ENCODE peak calls at places on chromosomes 5 and 9, in five cellular contexts. T is SK-N-SH, S is HepG2, Q is K562, E is GM12878. G is an unnamed sample.
A peak's percentile ranks its signal among the peaks of the same experiment; 100 is the strongest.

GRCh38 chr5:34709861-34710673 is 53.9 kb downstream of the RAI14 start:
- DNase-seq in T (no peak), S (peak; percentile 64), Q (no peak), E (no peak), G (no peak)

GRCh38 chr9:89418882-89419641 is 78.9 kb downstream of the SEMA4D start:
- DNase-seq in T (no peak), S (no peak), Q (no peak), E (no peak), G (no peak)

GRCh38 chr9:21056931-21057330 is 20.8 kb downstream of the IFNB1 start:
- DNase-seq in T (no peak), S (no peak), Q (no peak), E (no peak), G (no peak)

GRCh38 chr5:151223447-151224264 is at the start of gene CCDC69:
- DNase-seq in T (peak; percentile 89), S (peak; percentile 52), Q (peak; percentile 84), E (no peak), G (peak; percentile 85)

GRCh38 chr5:159106569-159107282 is 7.0 kb upstream of the EBF1 start:
- DNase-seq in T (peak; percentile 91), S (peak; percentile 24), Q (peak; percentile 79), E (no peak), G (peak; percentile 80)

GRCh38 chr5:92391-93220 is 638 bp downstream of the PLEKHG4B start:
- DNase-seq in T (peak; percentile 84), S (no peak), Q (no peak), E (no peak), G (no peak)

GRCh38 chr5:38551020-38552017 is 5.1 kb downstream of the LIFR start:
- DNase-seq in T (peak; percentile 52), S (peak; percentile 59), Q (peak; percentile 37), E (no peak), G (peak; percentile 49)

GRCh38 chr5:98314262-98314661 is 459.2 kb upstream of the RGMB start:
- DNase-seq in T (no peak), S (no peak), Q (no peak), E (no peak), G (no peak)

GRCh38 chr5:80122599-80122998 is 87.5 kb downstream of the THBS4 start:
- DNase-seq in T (no peak), S (no peak), Q (no peak), E (no peak), G (no peak)

GRCh38 chr9:134960701-134961181 is 43.0 kb upstream of the FCN1 start:
- DNase-seq in T (no peak), S (no peak), Q (no peak), E (no peak), G (no peak)

GRCh38 chr5:306011-306805 is 15.3 kb upstream of the AHRR start:
- DNase-seq in T (peak; percentile 51), S (no peak), Q (no peak), E (no peak), G (no peak)

GRCh38 chr5:387491-388265 is 55.3 kb upstream of the EXOC3 start:
- DNase-seq in T (no peak), S (no peak), Q (no peak), E (no peak), G (no peak)

GRCh38 chr9:811101-811531 is 30.4 kb upstream of the DMRT1 start:
- DNase-seq in T (no peak), S (no peak), Q (no peak), E (no peak), G (no peak)

GRCh38 chr5:36585696-36586095 is 20.7 kb upstream of the SLC1A3 start:
- DNase-seq in T (no peak), S (no peak), Q (no peak), E (no peak), G (no peak)

GRCh38 chr5:36593867-36594266 is 12.5 kb upstream of the SLC1A3 start:
- DNase-seq in T (no peak), S (no peak), Q (no peak), E (no peak), G (no peak)

GRCh38 chr5:36596247-36596646 is 10.2 kb upstream of the SLC1A3 start:
- DNase-seq in T (no peak), S (no peak), Q (no peak), E (no peak), G (no peak)

GRCh38 chr5:36587354-36587753 is 19.1 kb upstream of the SLC1A3 start:
- DNase-seq in T (no peak), S (no peak), Q (no peak), E (no peak), G (no peak)

DNA sequence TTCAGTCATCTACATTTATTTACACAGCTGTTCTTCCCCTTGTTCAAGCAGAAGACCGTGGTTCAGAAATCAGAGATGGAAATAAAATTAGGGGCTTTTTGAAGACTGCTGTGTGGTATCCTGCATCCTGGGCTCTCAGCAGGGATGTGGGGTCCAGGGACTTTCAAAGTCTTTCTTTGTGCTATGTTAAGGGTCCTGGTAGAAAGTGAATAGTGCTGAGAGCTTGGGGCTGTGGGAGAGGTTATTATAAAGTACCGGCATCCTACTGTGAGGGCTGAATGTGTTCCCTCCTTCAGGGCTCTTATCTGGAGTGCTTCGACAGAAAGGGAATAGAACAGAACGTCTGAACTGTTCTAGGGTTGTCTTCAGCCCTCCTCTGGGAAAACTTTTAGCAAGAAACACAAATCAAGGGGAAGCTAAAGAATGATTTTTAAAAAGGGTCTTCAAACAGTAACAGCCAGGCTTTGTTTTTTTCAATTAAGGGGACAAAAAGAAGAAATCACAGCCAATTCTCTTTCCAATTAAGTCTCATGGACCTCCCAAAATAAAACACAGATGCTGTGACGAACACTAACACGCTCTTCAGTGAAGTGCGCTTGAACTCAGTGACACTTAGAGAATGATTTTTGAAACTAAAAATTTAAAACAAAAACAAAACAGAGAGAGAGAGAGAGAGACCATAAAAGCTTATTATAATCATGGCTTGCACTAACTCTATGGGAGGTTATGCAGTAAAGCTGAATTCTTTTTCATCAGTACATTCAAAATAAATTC is 15.7 kb upstream of the SLC1A3 start:
- DNase-seq in T (no peak), S (no peak), Q (no peak), E (no peak), G (no peak)
- TF ChIP-seq FOXM1 in T (no peak), S (no peak), Q (no peak), E (no peak), G (no peak)

GRCh38 chr9:127185931-127186781 is 63.7 kb upstream of the ANGPTL2 start:
- DNase-seq in T (peak; percentile 44), S (peak; percentile 20), Q (no peak), E (no peak), G (no peak)
- TF ChIP-seq FOXM1 in T (no peak), S (no peak), Q (no peak), E (no peak), G (no peak)

GRCh38 chr9:114684036-114684435 is 2.0 kb upstream of the TEX48 start:
- DNase-seq in T (no peak), S (no peak), Q (no peak), E (no peak), G (no peak)
- TF ChIP-seq FOXM1 in T (no peak), S (no peak), Q (no peak), E (no peak), G (no peak)

GRCh38 chr5:157539623-157540022 is 36.0 kb downstream of the ADAM19 start:
- DNase-seq in T (no peak), S (no peak), Q (no peak), E (no peak), G (no peak)

GRCh38 chr5:157540707-157541451 is 34.7 kb downstream of the ADAM19 start:
- DNase-seq in T (peak; percentile 37), S (no peak), Q (peak; percentile 16), E (peak; percentile 87), G (no peak)

GRCh38 chr5:157538311-157538710 is 37.3 kb downstream of the ADAM19 start:
- DNase-seq in T (no peak), S (no peak), Q (no peak), E (no peak), G (no peak)

GRCh38 chr5:157541452-157542118 is 34.0 kb downstream of the ADAM19 start:
- DNase-seq in T (no peak), S (no peak), Q (no peak), E (no peak), G (no peak)

GRCh38 chr5:157540124-157540523 is 35.5 kb downstream of the ADAM19 start:
- DNase-seq in T (no peak), S (no peak), Q (no peak), E (no peak), G (no peak)
- TF ChIP-seq FOXM1 in T (no peak), S (no peak), Q (no peak), E (no peak), G (no peak)

GRCh38 chr5:54492196-54492595 is 25.4 kb upstream of the SNX18 start:
- DNase-seq in T (no peak), S (no peak), Q (no peak), E (no peak), G (no peak)

GRCh38 chr5:54495027-54495426 is 22.5 kb upstream of the SNX18 start:
- DNase-seq in T (no peak), S (no peak), Q (no peak), E (no peak), G (no peak)

GRCh38 chr5:54491326-54491725 is 26.2 kb upstream of the SNX18 start:
- DNase-seq in T (no peak), S (no peak), Q (no peak), E (no peak), G (no peak)
- TF ChIP-seq FOXM1 in T (no peak), S (no peak), Q (no peak), E (no peak), G (no peak)

GRCh38 chr9:124771021-124771866 is at the start of gene NR6A1:
- DNase-seq in T (peak; percentile 98), S (peak; percentile 92), Q (peak; percentile 97), E (peak; percentile 92), G (peak; percentile 93)
- TF ChIP-seq FOXM1 in T (no peak), S (no peak), Q (peak; percentile 91), E (no peak), G (peak; percentile 73)

DNA sequence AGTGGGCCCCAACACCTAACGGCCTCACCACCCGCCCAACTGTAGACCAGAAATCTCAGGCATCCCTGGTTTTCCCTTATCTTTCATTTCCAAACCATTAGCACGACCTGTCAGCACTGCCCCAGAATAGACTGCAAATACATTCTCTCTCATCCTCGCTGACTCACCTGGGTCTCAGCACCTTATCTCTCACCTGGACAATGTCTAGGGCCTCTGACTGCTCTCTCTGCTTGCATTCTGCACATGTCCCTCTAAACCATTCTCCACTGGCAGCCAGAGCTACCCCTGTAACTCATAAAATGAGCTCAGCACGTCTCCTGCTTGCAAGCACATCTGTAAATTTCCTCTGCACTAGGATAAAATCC is 12.7 kb downstream of the CKMT2 start:
- DNase-seq in T (no peak), S (no peak), Q (no peak), E (no peak), G (no peak)
- TF ChIP-seq FOXM1 in T (no peak), S (no peak), Q (no peak), E (no peak), G (no peak)

G was measured in HEK293T.